ENCODE peak calls at places on chromosome 16, in ten cellular contexts. F is neural progenitor cell, X is WTC11, A is NB4, N is OCI-LY7, L is cardiac muscle cell, P is RWPE1, Q is PC-3, D is IMR-90, G is left ventricle myocardium inferior. C is an unnamed sample.

GRCh38 chr16:58855291-58855823 is 121.2 kb upstream of the GOT2 start:
- DNase-seq in F (peak; percentile 78), X (no peak), A (no peak), N (no peak), L (no peak), P (no peak), Q (no peak), D (no peak), G (no peak), C (no peak)

GRCh38 chr16:2151188-2152091 is 3.0 kb downstream of the RAB26 start:
- DNase-seq in F (no peak), X (peak; percentile 21), A (peak; percentile 56), N (peak; percentile 53), L (no peak), P (no peak), Q (no peak), D (no peak), G (no peak), C (no peak)

GRCh38 chr16:66334856-66335255 is 31.6 kb upstream of the CDH5 start:
- DNase-seq in F (no peak), X (no peak), A (no peak), N (no peak), L (no peak), P (no peak), Q (no peak), D (no peak), G (no peak), C (no peak)

GRCh38 chr16:85667261-85667660 is 21.5 kb downstream of the GINS2 start:
- DNase-seq in F (no peak), X (no peak), A (no peak), N (no peak), L (no peak), P (no peak), Q (no peak), D (no peak), G (no peak), C (no peak)

GRCh38 chr16:79653337-79654000 is 52.9 kb upstream of the MAF start:
- DNase-seq in F (no peak), X (no peak), A (peak; percentile 30), N (no peak), L (peak; percentile 90), P (no peak), Q (no peak), D (no peak), G (peak; percentile 67), C (no peak)

GRCh38 chr16:49931931-49932330 is 76.0 kb upstream of the ZNF423 start:
- DNase-seq in F (no peak), X (no peak), A (no peak), N (no peak), L (no peak), P (no peak), Q (no peak), D (no peak), G (no peak), C (no peak)

GRCh38 chr16:78200623-78201096 is 101.2 kb downstream of the WWOX start:
- DNase-seq in F (no peak), X (no peak), A (no peak), N (no peak), L (no peak), P (no peak), Q (no peak), D (no peak), G (no peak), C (no peak)

GRCh38 chr16:30651124-30652004 is 604 bp downstream of the PRR14 start:
- DNase-seq in F (peak; percentile 84), X (peak; percentile 66), A (peak; percentile 86), N (peak; percentile 87), L (peak; percentile 75), P (peak; percentile 40), Q (peak; percentile 64), D (peak; percentile 46), G (peak; percentile 74), C (peak; percentile 93)

GRCh38 chr16:67412294-67412693 is 4.0 kb downstream of the ZDHHC1 start:
- DNase-seq in F (no peak), X (no peak), A (no peak), N (no peak), L (no peak), P (no peak), Q (no peak), D (no peak), G (no peak), C (no peak)

GRCh38 chr16:73019456-73020362 is 28.2 kb downstream of the ZFHX3 start:
- DNase-seq in F (no peak), X (no peak), A (peak; percentile 42), N (no peak), L (peak; percentile 88), P (peak; percentile 63), Q (peak; percentile 71), D (peak; percentile 89), G (no peak), C (no peak)

GRCh38 chr16:88469615-88470395 is 16.7 kb downstream of the ZFPM1 start:
- DNase-seq in F (no peak), X (no peak), A (no peak), N (no peak), L (no peak), P (no peak), Q (no peak), D (no peak), G (no peak), C (no peak)

GRCh38 chr16:1981972-1982574 is 804 bp upstream of the NOXO1 start:
- DNase-seq in F (no peak), X (no peak), A (no peak), N (no peak), L (no peak), P (no peak), Q (peak; percentile 56), D (no peak), G (no peak), C (no peak)

DNA sequence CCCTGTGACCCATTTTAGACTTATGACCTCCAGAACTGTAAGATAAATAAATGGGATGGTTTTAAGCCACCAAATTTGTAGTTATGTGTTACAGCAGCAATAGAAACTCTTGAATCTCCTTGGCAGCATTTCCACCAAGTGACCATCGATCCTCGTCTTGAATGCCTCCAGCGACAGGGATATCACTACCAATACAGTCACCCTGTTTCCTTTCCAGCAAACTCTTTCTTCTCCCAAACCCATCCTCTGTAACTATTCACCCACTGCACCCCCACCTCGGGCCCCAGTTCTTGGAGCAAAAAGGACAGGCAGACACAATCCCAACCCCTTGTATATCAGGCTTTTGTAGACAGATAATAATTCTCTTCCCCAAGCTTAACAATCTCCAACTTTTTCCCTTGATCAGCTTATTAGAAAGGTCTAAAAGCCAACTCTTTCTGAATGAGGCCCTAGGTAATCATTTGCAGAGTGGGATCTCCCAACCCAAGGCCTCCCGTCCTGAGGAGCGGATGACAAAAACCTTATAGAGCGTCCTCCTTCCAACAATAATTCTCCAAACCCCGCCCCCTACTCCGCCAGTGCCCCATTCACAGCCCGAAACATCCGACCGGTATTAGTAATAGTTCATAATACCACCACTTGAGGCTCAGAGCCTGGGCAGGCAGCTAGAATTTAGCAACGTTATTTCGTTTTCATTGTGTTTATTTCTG is 14.7 kb upstream of the PLLP start:
- DNase-seq in F (no peak), X (peak; percentile 50), A (peak; percentile 80), N (no peak), L (no peak), P (peak; percentile 80), Q (peak; percentile 73), D (no peak), G (no peak), C (no peak)
- TF ChIP-seq CTCF in F (no peak), X (no peak), A (no peak), N (no peak), L (peak; percentile 19), P (peak; percentile 25), Q (no peak), D (peak; percentile 14), G (no peak), C (no peak)

GRCh38 chr16:82010649-82011048 is 621 bp downstream of the SDR42E1 start:
- DNase-seq in F (no peak), X (no peak), A (no peak), N (no peak), L (no peak), P (no peak), Q (no peak), D (no peak), G (no peak), C (no peak)

GRCh38 chr16:82020051-82020450 is 8.8 kb upstream of the SDR42E1 start:
- DNase-seq in F (no peak), X (no peak), A (no peak), N (no peak), L (no peak), P (no peak), Q (no peak), D (no peak), G (no peak), C (no peak)

GRCh38 chr16:82016964-82017363 is 5.7 kb upstream of the SDR42E1 start:
- DNase-seq in F (no peak), X (no peak), A (peak; percentile 30), N (no peak), L (peak; percentile 74), P (no peak), Q (no peak), D (no peak), G (no peak), C (no peak)

GRCh38 chr16:82011199-82011641 is at the start of gene SDR42E1:
- DNase-seq in F (no peak), X (no peak), A (no peak), N (peak; percentile 11), L (no peak), P (peak; percentile 79), Q (no peak), D (no peak), G (no peak), C (peak; percentile 78)

GRCh38 chr16:82016268-82016667 is 5.0 kb upstream of the SDR42E1 start:
- DNase-seq in F (no peak), X (no peak), A (peak; percentile 42), N (no peak), L (peak; percentile 66), P (peak; percentile 49), Q (peak; percentile 47), D (peak; percentile 14), G (no peak), C (no peak)
- TF ChIP-seq CTCF in F (peak; percentile 51), X (peak; percentile 29), A (peak; percentile 44), N (peak; percentile 56), L (peak; percentile 45), P (peak; percentile 22), Q (peak; percentile 53), D (peak; percentile 18), G (peak; percentile 46), C (no peak)

GRCh38 chr16:13331918-13332317 is 430.5 kb downstream of the SHISA9 start:
- DNase-seq in F (no peak), X (no peak), A (no peak), N (no peak), L (no peak), P (no peak), Q (no peak), D (no peak), G (no peak), C (no peak)
- TF ChIP-seq CTCF in F (peak; percentile 34), X (no peak), A (no peak), N (peak; percentile 42), L (no peak), P (no peak), Q (no peak), D (no peak), G (no peak), C (no peak)

GRCh38 chr16:75249441-75249840 is 2.0 kb downstream of the BCAR1 start:
- DNase-seq in F (no peak), X (no peak), A (no peak), N (no peak), L (no peak), P (no peak), Q (no peak), D (no peak), G (no peak), C (no peak)
- TF ChIP-seq CTCF in F (no peak), X (no peak), A (no peak), N (no peak), L (no peak), P (no peak), Q (no peak), D (no peak), G (no peak), C (no peak)